ENCODE peak calls at places on chromosomes 12 and 14, in four cellular contexts. One of them, this sample, is unnamed.

GRCh38 chr14:68652433-68652690 is 140.5 kb downstream of the ZFP36L1 start:
- DNase-seq in thoracic aorta: no peak
- DNase-seq in GM12865: no peak
- DNase-seq in IMR-90: no peak
- DNase-seq in this sample: no peak

GRCh38 chr14:38791862-38792261 is 311.2 kb downstream of the SEC23A start:
- DNase-seq in IMR-90: no peak
- DNase-seq in thoracic aorta: no peak
- DNase-seq in GM12865: no peak
- DNase-seq in this sample: no peak

GRCh38 chr12:57620936-57621496 is 9.8 kb downstream of the ARHGEF25 start:
- DNase-seq in IMR-90: no peak
- DNase-seq in GM12865: no peak
- DNase-seq in thoracic aorta: no peak
- DNase-seq in this sample: no peak

GRCh38 chr14:80523518-80524117 is 312.3 kb upstream of the DIO2 start:
- DNase-seq in thoracic aorta: no peak
- DNase-seq in IMR-90: peak
- DNase-seq in GM12865: no peak
- DNase-seq in this sample: no peak

GRCh38 chr12:74896186-74896585 is 313.5 kb downstream of the KCNC2 start:
- DNase-seq in GM12865: no peak
- DNase-seq in thoracic aorta: no peak
- DNase-seq in IMR-90: peak
- DNase-seq in this sample: no peak

GRCh38 chr12:6832125-6832524 is 3.9 kb downstream of the P3H3 start:
- DNase-seq in thoracic aorta: no peak
- DNase-seq in GM12865: no peak
- DNase-seq in IMR-90: no peak
- DNase-seq in this sample: no peak

GRCh38 chr14:23550827-23551265 is 719 bp downstream of the ZFHX2 start:
- DNase-seq in thoracic aorta: no peak
- DNase-seq in IMR-90: peak
- DNase-seq in GM12865: no peak
- DNase-seq in this sample: no peak

GRCh38 chr12:99911076-99911475 is 73.7 kb downstream of the ANKS1B start:
- DNase-seq in IMR-90: peak
- DNase-seq in GM12865: no peak
- DNase-seq in thoracic aorta: peak
- DNase-seq in this sample: no peak

GRCh38 chr12:55922126-55922525 is 5.6 kb downstream of the PYM1 start:
- DNase-seq in thoracic aorta: no peak
- DNase-seq in IMR-90: no peak
- DNase-seq in GM12865: no peak
- DNase-seq in this sample: no peak

GRCh38 chr14:68544150-68544892 is 248.5 kb downstream of the ZFP36L1 start:
- DNase-seq in thoracic aorta: peak
- DNase-seq in GM12865: no peak
- DNase-seq in IMR-90: peak
- DNase-seq in this sample: no peak

GRCh38 chr14:28875937-28876910 is 109.6 kb downstream of the FOXG1 start:
- DNase-seq in GM12865: no peak
- DNase-seq in IMR-90: no peak
- DNase-seq in thoracic aorta: no peak
- DNase-seq in this sample: no peak

GRCh38 chr14:66652736-66653135 is 144.8 kb downstream of the GPHN start:
- DNase-seq in GM12865: no peak
- DNase-seq in thoracic aorta: no peak
- DNase-seq in IMR-90: no peak
- DNase-seq in this sample: no peak

DNA sequence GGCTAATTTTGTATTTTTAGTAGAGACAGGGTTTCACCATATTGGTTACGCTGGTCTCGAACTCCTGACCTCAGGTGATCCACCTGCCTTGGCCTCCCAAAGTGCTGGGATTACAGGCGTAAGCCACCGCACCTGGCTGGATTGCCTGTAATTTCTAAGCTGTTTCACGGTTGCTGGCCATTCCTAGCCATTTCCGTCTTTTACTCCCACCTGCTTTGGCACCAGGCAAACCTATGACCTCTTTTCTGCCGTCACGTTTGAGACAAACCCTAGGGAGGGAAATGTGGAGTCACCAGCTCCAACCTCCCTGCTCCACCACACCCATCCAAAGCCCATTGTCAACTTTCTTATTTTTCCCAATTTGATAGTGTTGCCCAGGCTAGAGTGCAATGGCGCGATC is 1.2 kb downstream of the GPR132 start:
- DNase-seq in GM12865: no peak
- DNase-seq in IMR-90: no peak
- DNase-seq in thoracic aorta: no peak
- DNase-seq in this sample: no peak
- H3K4me3 ChIP-seq in GM12865: peak
- H3K4me3 ChIP-seq in IMR-90: no peak
- H3K4me3 ChIP-seq in thoracic aorta: peak
- H3K4me3 ChIP-seq in this sample: peak

GRCh38 chr12:111173391-111174282 is 195.3 kb downstream of the PHETA1 start:
- DNase-seq in thoracic aorta: no peak
- DNase-seq in IMR-90: no peak
- DNase-seq in GM12865: no peak
- DNase-seq in this sample: no peak

GRCh38 chr12:111171832-111172231 is 197.1 kb downstream of the PHETA1 start:
- DNase-seq in GM12865: no peak
- DNase-seq in IMR-90: no peak
- DNase-seq in thoracic aorta: no peak
- DNase-seq in this sample: no peak

GRCh38 chr12:111171334-111171733 is 197.6 kb downstream of the PHETA1 start:
- DNase-seq in GM12865: no peak
- DNase-seq in IMR-90: no peak
- DNase-seq in thoracic aorta: no peak
- DNase-seq in this sample: no peak

GRCh38 chr12:111175404-111175803 is 193.5 kb downstream of the PHETA1 start:
- DNase-seq in GM12865: no peak
- DNase-seq in IMR-90: no peak
- DNase-seq in thoracic aorta: no peak
- DNase-seq in this sample: no peak

GRCh38 chr12:111174283-111175108 is 194.4 kb downstream of the PHETA1 start:
- DNase-seq in GM12865: no peak
- DNase-seq in thoracic aorta: no peak
- DNase-seq in IMR-90: no peak
- DNase-seq in this sample: no peak
- TF ChIP-seq CTCF in GM12865: peak
- TF ChIP-seq CTCF in thoracic aorta: no peak
- TF ChIP-seq CTCF in IMR-90: no peak
- TF ChIP-seq CTCF in this sample: peak

DNA sequence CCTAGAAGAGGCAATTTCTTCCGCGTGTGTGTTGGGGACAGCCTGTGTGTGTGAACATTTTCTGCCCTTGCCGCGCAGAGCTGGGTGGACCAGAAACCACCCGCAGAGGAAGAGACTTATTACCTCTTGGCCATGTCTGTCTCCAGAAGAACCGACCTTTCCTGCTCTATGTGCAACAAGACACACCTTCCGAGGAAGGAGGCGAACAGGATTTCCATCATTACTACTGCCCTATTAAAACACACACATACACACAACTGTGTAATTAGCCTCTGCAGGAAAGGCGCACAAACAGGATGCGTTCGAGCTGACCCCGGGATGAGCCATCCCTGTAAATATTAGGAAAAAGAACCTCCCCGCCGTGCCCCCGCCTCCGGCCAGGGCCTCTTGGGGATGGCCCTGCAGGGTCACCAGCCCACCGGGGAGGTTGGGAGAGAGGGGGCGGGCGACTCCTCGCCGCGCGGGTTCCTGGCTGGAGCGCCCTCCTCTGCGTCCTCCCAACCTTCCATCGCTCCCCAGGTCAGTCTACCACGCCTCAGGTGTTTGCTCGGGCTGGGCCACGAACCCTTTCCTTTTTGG is 484 bp upstream of the PRKCH start:
- DNase-seq in thoracic aorta: no peak
- DNase-seq in GM12865: no peak
- DNase-seq in IMR-90: no peak
- DNase-seq in this sample: no peak
- H3K4me3 ChIP-seq in thoracic aorta: peak
- H3K4me3 ChIP-seq in GM12865: peak
- H3K4me3 ChIP-seq in IMR-90: peak
- H3K4me3 ChIP-seq in this sample: peak

GRCh38 chr14:100106260-100106659 is 41.0 kb downstream of the EVL start:
- DNase-seq in thoracic aorta: no peak
- DNase-seq in IMR-90: no peak
- DNase-seq in GM12865: no peak
- DNase-seq in this sample: no peak

GRCh38 chr14:100103261-100104005 is 38.2 kb downstream of the EVL start:
- DNase-seq in GM12865: no peak
- DNase-seq in thoracic aorta: no peak
- DNase-seq in IMR-90: peak
- DNase-seq in this sample: no peak

GRCh38 chr14:100104006-100104352 is 38.8 kb downstream of the EVL start:
- DNase-seq in thoracic aorta: no peak
- DNase-seq in GM12865: no peak
- DNase-seq in IMR-90: no peak
- DNase-seq in this sample: no peak

GRCh38 chr14:100105357-100106169 is 40.3 kb downstream of the EVL start:
- DNase-seq in thoracic aorta: no peak
- DNase-seq in GM12865: no peak
- DNase-seq in IMR-90: no peak
- DNase-seq in this sample: no peak

GRCh38 chr14:100104523-100105300 is 39.5 kb downstream of the EVL start:
- DNase-seq in thoracic aorta: no peak
- DNase-seq in IMR-90: peak
- DNase-seq in GM12865: no peak
- DNase-seq in this sample: no peak
- TF ChIP-seq CTCF in thoracic aorta: no peak
- TF ChIP-seq CTCF in IMR-90: no peak
- TF ChIP-seq CTCF in GM12865: peak
- TF ChIP-seq CTCF in this sample: peak

GRCh38 chr12:7935773-7936581 is at the start of gene SLC2A3:
- DNase-seq in IMR-90: peak
- DNase-seq in GM12865: peak
- DNase-seq in thoracic aorta: no peak
- DNase-seq in this sample: peak

GRCh38 chr12:7940906-7941305 is 4.9 kb upstream of the SLC2A3 start:
- DNase-seq in thoracic aorta: no peak
- DNase-seq in GM12865: no peak
- DNase-seq in IMR-90: no peak
- DNase-seq in this sample: no peak

GRCh38 chr12:7934560-7935463 is 1.2 kb downstream of the SLC2A3 start:
- DNase-seq in thoracic aorta: no peak
- DNase-seq in GM12865: peak
- DNase-seq in IMR-90: no peak
- DNase-seq in this sample: no peak

GRCh38 chr12:7935464-7935772 is 569 bp downstream of the SLC2A3 start:
- DNase-seq in IMR-90: no peak
- DNase-seq in GM12865: peak
- DNase-seq in thoracic aorta: no peak
- DNase-seq in this sample: no peak

DNA sequence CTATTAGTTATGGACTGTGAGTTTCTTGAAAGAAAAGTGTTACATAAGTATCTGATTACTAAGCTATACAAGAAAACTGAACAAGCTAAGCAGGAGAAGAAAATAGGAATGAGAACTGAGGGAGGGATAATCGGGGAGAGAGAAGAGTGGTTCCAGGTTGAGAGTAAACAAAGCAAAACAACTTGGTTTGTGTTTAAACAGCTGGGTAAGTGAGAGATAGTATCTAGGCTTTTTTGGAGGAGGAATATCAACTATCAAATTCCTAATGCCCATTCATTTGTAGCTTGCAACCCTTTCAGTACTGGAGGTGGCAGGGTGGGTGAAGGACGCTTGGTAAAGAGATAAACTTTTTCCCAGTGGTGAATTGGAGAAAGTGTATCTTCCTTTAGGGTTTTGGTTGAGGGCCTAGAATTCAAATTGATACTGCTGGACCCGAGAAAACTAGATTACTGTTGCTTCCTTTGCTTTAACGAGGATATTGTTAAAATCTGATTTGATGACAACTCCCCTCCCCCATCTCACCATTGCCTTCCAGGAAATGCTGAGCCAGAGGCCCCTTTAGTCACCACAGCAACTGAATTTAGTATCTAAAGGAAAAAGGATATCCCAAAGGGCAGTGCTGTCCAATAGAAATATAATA is 2.0 kb upstream of the SLC2A3 start:
- DNase-seq in GM12865: peak
- DNase-seq in IMR-90: no peak
- DNase-seq in thoracic aorta: no peak
- DNase-seq in this sample: no peak
- H3K4me3 ChIP-seq in GM12865: no peak
- H3K4me3 ChIP-seq in IMR-90: no peak
- H3K4me3 ChIP-seq in thoracic aorta: no peak
- H3K4me3 ChIP-seq in this sample: no peak

GRCh38 chr12:8609061-8609570 is 3.5 kb downstream of the AICDA start:
- DNase-seq in thoracic aorta: no peak
- DNase-seq in IMR-90: peak
- DNase-seq in GM12865: peak
- DNase-seq in this sample: no peak

GRCh38 chr12:8605057-8605456 is 7.6 kb downstream of the AICDA start:
- DNase-seq in IMR-90: no peak
- DNase-seq in thoracic aorta: no peak
- DNase-seq in GM12865: no peak
- DNase-seq in this sample: no peak

GRCh38 chr12:8603858-8604257 is 8.8 kb downstream of the AICDA start:
- DNase-seq in thoracic aorta: no peak
- DNase-seq in IMR-90: no peak
- DNase-seq in GM12865: no peak
- DNase-seq in this sample: no peak
- TF ChIP-seq CTCF in thoracic aorta: peak
- TF ChIP-seq CTCF in IMR-90: no peak
- TF ChIP-seq CTCF in GM12865: peak
- TF ChIP-seq CTCF in this sample: peak

GRCh38 chr14:100065942-100066574 is 836 bp downstream of the EVL start:
- DNase-seq in thoracic aorta: no peak
- DNase-seq in GM12865: peak
- DNase-seq in IMR-90: no peak
- DNase-seq in this sample: peak
- H3K4me3 ChIP-seq in thoracic aorta: peak
- H3K4me3 ChIP-seq in GM12865: peak
- H3K4me3 ChIP-seq in IMR-90: no peak
- H3K4me3 ChIP-seq in this sample: peak

GRCh38 chr12:131833896-131834641 is 5.9 kb downstream of the MMP17 start:
- DNase-seq in thoracic aorta: no peak
- DNase-seq in IMR-90: peak
- DNase-seq in GM12865: no peak
- DNase-seq in this sample: no peak
- TF ChIP-seq CTCF in thoracic aorta: no peak
- TF ChIP-seq CTCF in IMR-90: peak
- TF ChIP-seq CTCF in GM12865: peak
- TF ChIP-seq CTCF in this sample: peak

GRCh38 chr14:91417134-91417982 is at the start of gene CCDC88C:
- DNase-seq in IMR-90: no peak
- DNase-seq in thoracic aorta: no peak
- DNase-seq in GM12865: peak
- DNase-seq in this sample: no peak
- H3K4me3 ChIP-seq in IMR-90: peak
- H3K4me3 ChIP-seq in thoracic aorta: peak
- H3K4me3 ChIP-seq in GM12865: peak
- H3K4me3 ChIP-seq in this sample: peak

GRCh38 chr14:102043251-102044025 is 43.4 kb downstream of the HSP90AA1 start:
- DNase-seq in IMR-90: no peak
- DNase-seq in GM12865: no peak
- DNase-seq in thoracic aorta: no peak
- DNase-seq in this sample: no peak
- TF ChIP-seq CTCF in IMR-90: no peak
- TF ChIP-seq CTCF in GM12865: no peak
- TF ChIP-seq CTCF in thoracic aorta: no peak
- TF ChIP-seq CTCF in this sample: no peak